ENCODE peak calls at places on chromosome 4, in five cellular contexts. K is activated T-cell treated with anti-CD3 and anti-CD28 coated beads for 1 hour; D is tibial nerve; B is adrenal gland; J is stimulated activated CD8-positive, alpha-beta memory T cell treated with anti-CD3 and anti-CD28 coated beads, Interleukin-2, amount 100 ng/mL, for 48 hours. U is an unnamed sample.

GRCh38 chr4:112516401-112517066 is 554 bp upstream of the NEUROG2 start:
- DNase-seq in K (no peak), D (no peak), B (no peak), J (no peak), U (no peak)

GRCh38 chr4:39308576-39308975 is 57.6 kb downstream of the RFC1 start:
- DNase-seq in K (no peak), D (no peak), B (no peak), J (no peak), U (no peak)

GRCh38 chr4:1241466-1241935 is 7.4 kb downstream of the CTBP1 start:
- DNase-seq in K (no peak), D (no peak), B (no peak), J (no peak), U (no peak)

GRCh38 chr4:145851516-145852201 is 87.0 kb downstream of the ZNF827 start:
- DNase-seq in K (no peak), D (no peak), B (no peak), J (no peak), U (no peak)

GRCh38 chr4:6360385-6360784 is 90.7 kb downstream of the WFS1 start:
- DNase-seq in K (no peak), D (no peak), B (no peak), J (no peak), U (peak)

GRCh38 chr4:126661194-126661593 is 971.6 kb upstream of the INTU start:
- DNase-seq in K (no peak), D (no peak), B (no peak), J (no peak), U (no peak)

GRCh38 chr4:6258741-6259140 is 10.9 kb upstream of the WFS1 start:
- DNase-seq in K (no peak), D (no peak), B (no peak), J (no peak), U (no peak)

GRCh38 chr4:17771284-17771908 is 10.0 kb downstream of the FAM184B start:
- DNase-seq in K (no peak), D (no peak), B (no peak), J (no peak), U (no peak)

GRCh38 chr4:12409507-12410190 is 981.0 kb upstream of the HS3ST1 start:
- DNase-seq in K (no peak), D (no peak), B (no peak), J (no peak), U (no peak)

GRCh38 chr4:54165438-54165837 is 63.7 kb upstream of the PDGFRA start:
- DNase-seq in K (no peak), D (no peak), B (no peak), J (no peak), U (peak)

GRCh38 chr4:38101563-38101962 is 141.4 kb downstream of the PTTG2 start:
- DNase-seq in K (no peak), D (no peak), B (no peak), J (no peak), U (peak)

GRCh38 chr4:6071959-6072720 is 53.9 kb upstream of the C4orf50 start:
- DNase-seq in K (no peak), D (no peak), B (peak), J (no peak), U (no peak)

GRCh38 chr4:169103966-169104412 is 93.9 kb upstream of the CBR4 start:
- DNase-seq in K (no peak), D (no peak), B (no peak), J (no peak), U (peak)

GRCh38 chr4:125317526-125317880 is 2.7 kb downstream of the FAT4 start:
- DNase-seq in K (no peak), D (peak), B (peak), J (no peak), U (peak)

GRCh38 chr4:128387600-128388351 is 100.2 kb upstream of the PGRMC2 start:
- DNase-seq in K (no peak), D (no peak), B (no peak), J (no peak), U (peak)

GRCh38 chr4:53997901-53998300 is 66.5 kb downstream of the CHIC2 start:
- DNase-seq in K (no peak), D (no peak), B (no peak), J (no peak), U (no peak)